ENCODE peak calls at places on chromosomes 6 and 20, in nine cellular contexts. One of them, this sample, is unnamed.

GRCh38 chr6:12522347-12522746 is 194.2 kb upstream of the PHACTR1 start:
- DNase-seq in T1000: no peak
- DNase-seq in NCI-H774: no peak
- DNase-seq in activated naive CD8-positive, alpha-beta T cell treated with anti-CD3 and anti-CD28 coated beads, Interleukin-2, amount 50 U/mL, for 16 hours: no peak
- DNase-seq in cardiac fibroblast: peak; percentile 18
- DNase-seq in non-pigmented ciliary epithelial cell: no peak
- DNase-seq in stomach: no peak
- DNase-seq in stimulated activated CD4-positive, alpha-beta T cell treated with anti-CD3 and anti-CD28 coated beads, Interleukin-2, amount 100 ng/mL, for 48 hours: no peak
- DNase-seq in lung microvascular endothelial cell: no peak
- DNase-seq in this sample: peak; percentile 47

GRCh38 chr20:1987826-1988225 is 6.0 kb downstream of the PDYN start:
- DNase-seq in T1000: no peak
- DNase-seq in NCI-H774: no peak
- DNase-seq in activated naive CD8-positive, alpha-beta T cell treated with anti-CD3 and anti-CD28 coated beads, Interleukin-2, amount 50 U/mL, for 16 hours: no peak
- DNase-seq in cardiac fibroblast: peak; percentile 5
- DNase-seq in non-pigmented ciliary epithelial cell: no peak
- DNase-seq in stomach: no peak
- DNase-seq in stimulated activated CD4-positive, alpha-beta T cell treated with anti-CD3 and anti-CD28 coated beads, Interleukin-2, amount 100 ng/mL, for 48 hours: no peak
- DNase-seq in lung microvascular endothelial cell: no peak
- DNase-seq in this sample: no peak

GRCh38 chr6:150394886-150395285 is 26.1 kb downstream of the IYD start:
- DNase-seq in T1000: no peak
- DNase-seq in NCI-H774: no peak
- DNase-seq in activated naive CD8-positive, alpha-beta T cell treated with anti-CD3 and anti-CD28 coated beads, Interleukin-2, amount 50 U/mL, for 16 hours: no peak
- DNase-seq in cardiac fibroblast: no peak
- DNase-seq in non-pigmented ciliary epithelial cell: no peak
- DNase-seq in stomach: no peak
- DNase-seq in stimulated activated CD4-positive, alpha-beta T cell treated with anti-CD3 and anti-CD28 coated beads, Interleukin-2, amount 100 ng/mL, for 48 hours: no peak
- DNase-seq in lung microvascular endothelial cell: no peak
- DNase-seq in this sample: no peak

GRCh38 chr6:45441811-45442453 is 64.2 kb upstream of the SUPT3H start:
- DNase-seq in T1000: no peak
- DNase-seq in NCI-H774: no peak
- DNase-seq in activated naive CD8-positive, alpha-beta T cell treated with anti-CD3 and anti-CD28 coated beads, Interleukin-2, amount 50 U/mL, for 16 hours: no peak
- DNase-seq in cardiac fibroblast: no peak
- DNase-seq in non-pigmented ciliary epithelial cell: no peak
- DNase-seq in stomach: no peak
- DNase-seq in stimulated activated CD4-positive, alpha-beta T cell treated with anti-CD3 and anti-CD28 coated beads, Interleukin-2, amount 100 ng/mL, for 48 hours: no peak
- DNase-seq in lung microvascular endothelial cell: no peak
- DNase-seq in this sample: peak; percentile 66

GRCh38 chr6:151330130-151330715 is 61.1 kb downstream of the ZBTB2 start:
- DNase-seq in T1000: no peak
- DNase-seq in NCI-H774: no peak
- DNase-seq in activated naive CD8-positive, alpha-beta T cell treated with anti-CD3 and anti-CD28 coated beads, Interleukin-2, amount 50 U/mL, for 16 hours: no peak
- DNase-seq in cardiac fibroblast: peak; percentile 69
- DNase-seq in non-pigmented ciliary epithelial cell: peak; percentile 27
- DNase-seq in stomach: no peak
- DNase-seq in stimulated activated CD4-positive, alpha-beta T cell treated with anti-CD3 and anti-CD28 coated beads, Interleukin-2, amount 100 ng/mL, for 48 hours: no peak
- DNase-seq in lung microvascular endothelial cell: no peak
- DNase-seq in this sample: peak; percentile 95

GRCh38 chr6:96716221-96716620 is 121.1 kb downstream of the GPR63 start:
- DNase-seq in T1000: no peak
- DNase-seq in NCI-H774: no peak
- DNase-seq in activated naive CD8-positive, alpha-beta T cell treated with anti-CD3 and anti-CD28 coated beads, Interleukin-2, amount 50 U/mL, for 16 hours: no peak
- DNase-seq in cardiac fibroblast: no peak
- DNase-seq in non-pigmented ciliary epithelial cell: no peak
- DNase-seq in stomach: no peak
- DNase-seq in stimulated activated CD4-positive, alpha-beta T cell treated with anti-CD3 and anti-CD28 coated beads, Interleukin-2, amount 100 ng/mL, for 48 hours: no peak
- DNase-seq in lung microvascular endothelial cell: no peak
- DNase-seq in this sample: no peak

GRCh38 chr20:6635034-6635736 is 132.3 kb upstream of the BMP2 start:
- DNase-seq in T1000: no peak
- DNase-seq in NCI-H774: no peak
- DNase-seq in activated naive CD8-positive, alpha-beta T cell treated with anti-CD3 and anti-CD28 coated beads, Interleukin-2, amount 50 U/mL, for 16 hours: no peak
- DNase-seq in cardiac fibroblast: peak; percentile 19
- DNase-seq in non-pigmented ciliary epithelial cell: no peak
- DNase-seq in stomach: no peak
- DNase-seq in stimulated activated CD4-positive, alpha-beta T cell treated with anti-CD3 and anti-CD28 coated beads, Interleukin-2, amount 100 ng/mL, for 48 hours: no peak
- DNase-seq in lung microvascular endothelial cell: no peak
- DNase-seq in this sample: peak; percentile 33

GRCh38 chr6:127566671-127567070 is 10.3 kb upstream of the C6orf58 start:
- DNase-seq in T1000: no peak
- DNase-seq in NCI-H774: no peak
- DNase-seq in activated naive CD8-positive, alpha-beta T cell treated with anti-CD3 and anti-CD28 coated beads, Interleukin-2, amount 50 U/mL, for 16 hours: no peak
- DNase-seq in cardiac fibroblast: no peak
- DNase-seq in non-pigmented ciliary epithelial cell: no peak
- DNase-seq in stomach: no peak
- DNase-seq in stimulated activated CD4-positive, alpha-beta T cell treated with anti-CD3 and anti-CD28 coated beads, Interleukin-2, amount 100 ng/mL, for 48 hours: no peak
- DNase-seq in lung microvascular endothelial cell: no peak
- DNase-seq in this sample: no peak

GRCh38 chr6:32982702-32983492 is 14.5 kb downstream of the BRD2 start:
- DNase-seq in T1000: no peak
- DNase-seq in NCI-H774: no peak
- DNase-seq in activated naive CD8-positive, alpha-beta T cell treated with anti-CD3 and anti-CD28 coated beads, Interleukin-2, amount 50 U/mL, for 16 hours: no peak
- DNase-seq in cardiac fibroblast: peak; percentile 20
- DNase-seq in non-pigmented ciliary epithelial cell: no peak
- DNase-seq in stomach: peak; percentile 48
- DNase-seq in stimulated activated CD4-positive, alpha-beta T cell treated with anti-CD3 and anti-CD28 coated beads, Interleukin-2, amount 100 ng/mL, for 48 hours: no peak
- DNase-seq in lung microvascular endothelial cell: no peak
- DNase-seq in this sample: no peak

GRCh38 chr6:11632795-11633511 is 95.4 kb downstream of the TMEM170B start:
- DNase-seq in T1000: no peak
- DNase-seq in NCI-H774: no peak
- DNase-seq in activated naive CD8-positive, alpha-beta T cell treated with anti-CD3 and anti-CD28 coated beads, Interleukin-2, amount 50 U/mL, for 16 hours: no peak
- DNase-seq in cardiac fibroblast: peak; percentile 90
- DNase-seq in non-pigmented ciliary epithelial cell: no peak
- DNase-seq in stomach: no peak
- DNase-seq in stimulated activated CD4-positive, alpha-beta T cell treated with anti-CD3 and anti-CD28 coated beads, Interleukin-2, amount 100 ng/mL, for 48 hours: no peak
- DNase-seq in lung microvascular endothelial cell: peak; percentile 28
- DNase-seq in this sample: peak; percentile 39

GRCh38 chr6:27757307-27757706 is 154.9 kb downstream of the OR2B2 start:
- DNase-seq in T1000: no peak
- DNase-seq in NCI-H774: peak; percentile 24
- DNase-seq in activated naive CD8-positive, alpha-beta T cell treated with anti-CD3 and anti-CD28 coated beads, Interleukin-2, amount 50 U/mL, for 16 hours: no peak
- DNase-seq in cardiac fibroblast: no peak
- DNase-seq in non-pigmented ciliary epithelial cell: no peak
- DNase-seq in stomach: peak; percentile 33
- DNase-seq in stimulated activated CD4-positive, alpha-beta T cell treated with anti-CD3 and anti-CD28 coated beads, Interleukin-2, amount 100 ng/mL, for 48 hours: peak; percentile 47
- DNase-seq in lung microvascular endothelial cell: no peak
- DNase-seq in this sample: no peak

GRCh38 chr6:29516108-29516507 is 28.4 kb upstream of the MAS1L start:
- DNase-seq in T1000: no peak
- DNase-seq in NCI-H774: no peak
- DNase-seq in activated naive CD8-positive, alpha-beta T cell treated with anti-CD3 and anti-CD28 coated beads, Interleukin-2, amount 50 U/mL, for 16 hours: no peak
- DNase-seq in cardiac fibroblast: peak; percentile 75
- DNase-seq in non-pigmented ciliary epithelial cell: peak; percentile 15
- DNase-seq in stomach: no peak
- DNase-seq in stimulated activated CD4-positive, alpha-beta T cell treated with anti-CD3 and anti-CD28 coated beads, Interleukin-2, amount 100 ng/mL, for 48 hours: no peak
- DNase-seq in lung microvascular endothelial cell: peak; percentile 92
- DNase-seq in this sample: peak; percentile 4

GRCh38 chr6:33075568-33076405 is at the start of gene HLA-DPB1:
- DNase-seq in T1000: no peak
- DNase-seq in NCI-H774: no peak
- DNase-seq in activated naive CD8-positive, alpha-beta T cell treated with anti-CD3 and anti-CD28 coated beads, Interleukin-2, amount 50 U/mL, for 16 hours: no peak
- DNase-seq in cardiac fibroblast: peak; percentile 70
- DNase-seq in non-pigmented ciliary epithelial cell: peak; percentile 20
- DNase-seq in stomach: no peak
- DNase-seq in stimulated activated CD4-positive, alpha-beta T cell treated with anti-CD3 and anti-CD28 coated beads, Interleukin-2, amount 100 ng/mL, for 48 hours: no peak
- DNase-seq in lung microvascular endothelial cell: peak; percentile 64
- DNase-seq in this sample: peak; percentile 67

GRCh38 chr20:16417001-16417400 is 156.2 kb downstream of the KIF16B start:
- DNase-seq in T1000: no peak
- DNase-seq in NCI-H774: no peak
- DNase-seq in activated naive CD8-positive, alpha-beta T cell treated with anti-CD3 and anti-CD28 coated beads, Interleukin-2, amount 50 U/mL, for 16 hours: no peak
- DNase-seq in cardiac fibroblast: no peak
- DNase-seq in non-pigmented ciliary epithelial cell: no peak
- DNase-seq in stomach: no peak
- DNase-seq in stimulated activated CD4-positive, alpha-beta T cell treated with anti-CD3 and anti-CD28 coated beads, Interleukin-2, amount 100 ng/mL, for 48 hours: no peak
- DNase-seq in lung microvascular endothelial cell: no peak
- DNase-seq in this sample: no peak

GRCh38 chr20:14360386-14360785 is 23.0 kb upstream of the FLRT3 start:
- DNase-seq in T1000: no peak
- DNase-seq in NCI-H774: no peak
- DNase-seq in activated naive CD8-positive, alpha-beta T cell treated with anti-CD3 and anti-CD28 coated beads, Interleukin-2, amount 50 U/mL, for 16 hours: no peak
- DNase-seq in cardiac fibroblast: no peak
- DNase-seq in non-pigmented ciliary epithelial cell: no peak
- DNase-seq in stomach: no peak
- DNase-seq in stimulated activated CD4-positive, alpha-beta T cell treated with anti-CD3 and anti-CD28 coated beads, Interleukin-2, amount 100 ng/mL, for 48 hours: no peak
- DNase-seq in lung microvascular endothelial cell: no peak
- DNase-seq in this sample: no peak

GRCh38 chr20:18395544-18395943 is 71.3 kb downstream of the DZANK1 start:
- DNase-seq in T1000: no peak
- DNase-seq in NCI-H774: no peak
- DNase-seq in activated naive CD8-positive, alpha-beta T cell treated with anti-CD3 and anti-CD28 coated beads, Interleukin-2, amount 50 U/mL, for 16 hours: no peak
- DNase-seq in cardiac fibroblast: no peak
- DNase-seq in non-pigmented ciliary epithelial cell: no peak
- DNase-seq in stomach: no peak
- DNase-seq in stimulated activated CD4-positive, alpha-beta T cell treated with anti-CD3 and anti-CD28 coated beads, Interleukin-2, amount 100 ng/mL, for 48 hours: no peak
- DNase-seq in lung microvascular endothelial cell: no peak
- DNase-seq in this sample: no peak